ENCODE peak calls at places on chromosomes 5 and 9, in six cellular contexts. P, O, C, W, U and V are unnamed samples. For H3F3A, the result is how much of the 10 kb centered on the place peaks cover.

GRCh38 chr5:417765-418559 is 25.0 kb upstream of the EXOC3 start:
- DNase-seq in O (no peak), W (no peak), P (no peak), C (peak), U (no peak), V (no peak)

GRCh38 chr5:35488786-35489185 is 128.9 kb upstream of the SPEF2 start:
- DNase-seq in O (no peak), C (no peak), U (peak), P (no peak), W (no peak), V (no peak)

GRCh38 chr5:106940986-106941385 is 729.8 kb downstream of the EFNA5 start:
- DNase-seq in U (peak), W (no peak), O (no peak), C (no peak), P (no peak), V (peak)

GRCh38 chr5:136810198-136810823 is 445.0 kb upstream of the TRPC7 start:
- DNase-seq in P (no peak), C (peak), O (no peak), U (peak), W (no peak), V (no peak)

GRCh38 chr5:168360521-168361285 is 69.3 kb downstream of the WWC1 start:
- DNase-seq in O (no peak), C (no peak), U (no peak), W (no peak), P (no peak), V (peak)

GRCh38 chr5:168578006-168578405 is 1.2 kb downstream of the PANK3 start:
- DNase-seq in U (peak), O (no peak), C (peak), W (no peak), P (no peak), V (peak)

GRCh38 chr5:91598216-91598615 is 215.1 kb upstream of the ARRDC3 start:
- DNase-seq in U (no peak), W (no peak), O (no peak), P (no peak), C (no peak), V (no peak)

GRCh38 chr9:79623799-79624721 is 52.3 kb downstream of the TLE4 start:
- DNase-seq in C (peak), W (no peak), O (no peak), U (peak), P (no peak), V (no peak)

GRCh38 chr9:133237271-133237731 is 28.3 kb upstream of the OBP2B start:
- DNase-seq in O (no peak), P (no peak), U (no peak), W (no peak), C (peak), V (no peak)

GRCh38 chr5:140868721-140869554 is at the start of gene PCDHA11:
- DNase-seq in O (peak), C (peak), P (peak), W (peak), U (no peak), V (no peak)

GRCh38 chr9:114869845-114870244 is 60.5 kb downstream of the TNFSF8 start:
- DNase-seq in P (peak), C (no peak), U (peak), W (peak), O (peak), V (no peak)

GRCh38 chr9:131657890-131658752 is 81.8 kb downstream of the RAPGEF1 start:
- DNase-seq in W (no peak), P (no peak), U (peak), C (peak), O (no peak), V (peak)

GRCh38 chr5:150297934-150298595 is 4.6 kb downstream of the ARSI start:
- DNase-seq in O (no peak), W (no peak), C (no peak), P (no peak), U (no peak), V (no peak)

GRCh38 chr5:1875481-1875842 is 7.3 kb downstream of the IRX4 start:
- DNase-seq in C (no peak), W (peak), P (no peak), O (peak), U (no peak), V (no peak)

DNA sequence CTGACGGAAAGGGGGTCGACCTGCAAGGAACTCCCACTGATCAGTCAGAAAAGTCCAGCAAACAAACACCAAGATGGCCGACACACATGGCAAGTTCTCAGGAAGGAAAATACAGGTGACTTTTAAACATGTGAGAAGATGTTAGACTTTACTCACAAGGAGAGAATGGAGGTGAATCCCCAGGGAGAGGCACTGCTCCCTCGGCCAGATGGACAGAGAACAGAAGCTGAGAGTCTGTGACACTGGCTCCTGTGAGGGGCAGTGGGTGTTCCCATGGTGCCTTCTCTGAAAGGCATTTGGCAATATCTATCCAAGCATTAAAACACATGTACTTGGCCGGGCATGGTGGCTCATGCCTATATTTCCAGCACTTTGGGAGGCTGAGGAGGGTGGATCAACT is 22.8 kb downstream of the COL5A1 start:
- DNase-seq in W (no peak), O (no peak), U (no peak), P (no peak), C (no peak), V (no peak)
- H3F3A ChIP-seq in W (under half), O (under half), U (under half), P (under half), C (half or more), V (under half)

GRCh38 chr5:77628840-77629552 is 9.5 kb downstream of the OTP start:
- DNase-seq in U (no peak), P (no peak), C (peak), W (peak), O (peak), V (no peak)
- TF ChIP-seq EZH2 in U (no peak), P (no peak), C (no peak), W (peak), O (peak), V (no peak)

DNA sequence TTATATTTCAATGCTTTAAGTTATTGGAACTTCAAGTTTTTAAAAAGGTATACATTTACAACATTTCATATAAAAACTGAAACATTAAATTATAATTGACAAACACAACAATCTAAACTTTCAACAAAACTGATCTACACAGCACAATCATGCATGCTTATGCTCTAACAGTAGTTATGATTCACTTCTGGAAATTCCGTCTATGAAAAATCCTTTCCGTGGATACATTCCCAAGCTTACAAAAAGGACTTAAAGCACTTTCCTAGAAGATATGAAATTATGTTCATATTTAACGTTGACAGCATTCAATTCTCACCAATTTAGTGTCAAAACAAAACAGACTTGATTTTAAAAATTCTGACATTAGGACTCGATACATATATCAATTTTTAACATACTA is 3.7 kb downstream of the HNRNPH1 start:
- DNase-seq in C (peak), U (no peak), O (no peak), W (no peak), P (no peak), V (no peak)
- H3F3A ChIP-seq in C (half or more), U (under half), O (half or more), W (half or more), P (half or more), V (half or more)

GRCh38 chr5:10681605-10682428 is 79.2 kb downstream of the DAP start:
- DNase-seq in P (no peak), O (no peak), W (no peak), C (no peak), U (no peak), V (no peak)
- TF ChIP-seq EZH2 in P (no peak), O (no peak), W (no peak), C (no peak), U (no peak), V (no peak)

GRCh38 chr5:32540446-32540845 is 44.9 kb upstream of the SUB1 start:
- DNase-seq in P (no peak), O (no peak), C (no peak), U (no peak), W (no peak), V (no peak)

GRCh38 chr5:32541241-32541640 is 44.1 kb upstream of the SUB1 start:
- DNase-seq in P (no peak), O (no peak), C (no peak), U (no peak), W (no peak), V (no peak)

GRCh38 chr5:32538031-32538547 is 47.3 kb upstream of the SUB1 start:
- DNase-seq in W (no peak), C (no peak), O (no peak), P (peak), U (no peak), V (no peak)

GRCh38 chr5:32542216-32543059 is 42.9 kb upstream of the SUB1 start:
- DNase-seq in W (no peak), C (peak), U (peak), O (no peak), P (peak), V (no peak)

GRCh38 chr5:32539981-32540380 is 45.4 kb upstream of the SUB1 start:
- DNase-seq in P (no peak), U (no peak), W (no peak), C (no peak), O (no peak), V (no peak)
- H3F3A ChIP-seq in P (half or more), U (under half), W (under half), C (under half), O (under half), V (under half)

GRCh38 chr9:97858393-97858713 is 5.3 kb downstream of the FOXE1 start:
- DNase-seq in U (no peak), P (no peak), W (no peak), C (no peak), O (no peak), V (no peak)
- TF ChIP-seq EZH2 in U (no peak), P (no peak), W (no peak), C (no peak), O (peak), V (no peak)

DNA sequence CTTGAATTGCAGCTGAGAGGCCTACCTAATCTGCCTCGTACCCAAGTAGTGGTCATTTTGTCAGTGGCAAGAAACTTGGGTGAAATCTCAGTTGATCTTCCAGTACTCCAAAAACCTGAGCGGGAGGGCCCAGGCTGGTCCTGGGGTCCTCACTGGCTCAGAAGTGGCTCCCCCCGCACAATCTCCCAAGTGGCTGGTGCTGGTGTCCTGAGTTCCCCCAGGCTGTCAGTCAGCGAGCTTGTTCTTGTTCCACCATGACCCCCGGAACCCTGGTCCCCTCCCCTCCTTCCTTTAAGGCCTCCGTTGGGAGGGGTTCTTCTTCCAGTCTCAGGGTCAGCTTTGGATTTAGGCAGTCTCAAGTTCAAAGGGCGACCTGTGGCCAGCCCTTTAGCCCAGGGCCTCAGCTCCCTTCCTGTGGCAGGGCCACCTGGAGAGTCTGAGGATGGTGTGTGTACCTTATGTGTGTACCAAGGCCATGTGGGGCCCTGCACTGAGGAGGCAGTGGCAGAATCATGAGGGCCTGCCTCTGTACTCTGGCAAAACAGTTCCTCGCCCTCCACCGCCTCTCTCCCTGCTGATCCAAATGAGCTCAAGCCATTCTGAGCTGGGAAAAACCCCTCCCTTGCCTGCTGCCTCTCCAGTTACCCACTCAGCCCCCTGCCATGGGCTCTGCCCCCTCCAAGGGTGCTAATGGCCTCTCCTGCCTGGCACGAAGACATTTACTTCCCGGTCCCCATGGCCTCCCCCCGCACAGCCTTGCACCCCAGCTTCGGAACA is 4.5 kb upstream of the DBN1 start:
- DNase-seq in C (peak), O (no peak), P (no peak), W (no peak), U (no peak), V (peak)
- H3F3A ChIP-seq in C (half or more), O (under half), P (under half), W (under half), U (under half), V (half or more)

GRCh38 chr5:88674262-88675158 is 208.5 kb downstream of the MEF2C start:
- DNase-seq in O (peak), W (peak), U (no peak), P (peak), C (peak), V (peak)
- TF ChIP-seq EZH2 in O (peak), W (peak), U (no peak), P (no peak), C (peak), V (no peak)

GRCh38 chr5:53010819-53011218 is 21.7 kb downstream of the ITGA2 start:
- DNase-seq in U (no peak), P (no peak), W (no peak), O (no peak), C (no peak), V (no peak)
- H3F3A ChIP-seq in U (under half), P (under half), W (under half), O (under half), C (half or more), V (under half)